ENCODE peak calls at places on chromosomes 1 and 21, in nine cellular contexts. N, A, V, J, G, Q, C, Y and E are unnamed samples.

GRCh38 chr1:18795002-18795689 is 64.3 kb downstream of the TAS1R2 start:
- DNase-seq in N (no peak), A (no peak), V (no peak), J (no peak), G (no peak), Q (no peak), C (no peak), Y (no peak), E (no peak)

GRCh38 chr1:8420318-8420717 is 102.4 kb downstream of the SLC45A1 start:
- DNase-seq in N (no peak), A (no peak), V (no peak), J (no peak), G (no peak), Q (no peak), C (no peak), Y (no peak), E (no peak)

GRCh38 chr1:110674337-110675059 is at the start of gene KCNA3:
- DNase-seq in N (no peak), A (peak; percentile 87), V (peak; percentile 87), J (peak; percentile 89), G (no peak), Q (no peak), C (no peak), Y (no peak), E (no peak)

GRCh38 chr21:45366931-45367401 is 38.0 kb upstream of the COL18A1 start:
- DNase-seq in N (peak; percentile 96), A (no peak), V (no peak), J (peak; percentile 79), G (no peak), Q (no peak), C (no peak), Y (peak; percentile 91), E (no peak)

GRCh38 chr1:152348447-152348846 is 11.4 kb downstream of the FLG2 start:
- DNase-seq in N (no peak), A (no peak), V (peak; percentile 13), J (no peak), G (peak; percentile 13), Q (no peak), C (no peak), Y (no peak), E (no peak)

GRCh38 chr1:169892819-169893644 is 664 bp downstream of the SCYL3 start:
- DNase-seq in N (peak; percentile 53), A (no peak), V (no peak), J (no peak), G (no peak), Q (no peak), C (peak; percentile 83), Y (peak; percentile 78), E (peak; percentile 9)

GRCh38 chr1:84720275-84720780 is 30.1 kb upstream of the SSX2IP start:
- DNase-seq in N (no peak), A (no peak), V (no peak), J (no peak), G (no peak), Q (no peak), C (no peak), Y (no peak), E (no peak)

GRCh38 chr1:107787299-107787698 is 177.7 kb downstream of the VAV3 start:
- DNase-seq in N (no peak), A (peak; percentile 76), V (peak; percentile 69), J (no peak), G (no peak), Q (no peak), C (no peak), Y (no peak), E (peak; percentile 57)

GRCh38 chr1:60865146-60865545 is 217.2 kb upstream of the NFIA start:
- DNase-seq in N (no peak), A (no peak), V (no peak), J (peak; percentile 49), G (no peak), Q (no peak), C (no peak), Y (no peak), E (no peak)

GRCh38 chr1:60866251-60866650 is 216.1 kb upstream of the NFIA start:
- DNase-seq in N (no peak), A (no peak), V (no peak), J (no peak), G (no peak), Q (no peak), C (no peak), Y (no peak), E (no peak)

GRCh38 chr1:60867782-60868181 is 214.6 kb upstream of the NFIA start:
- DNase-seq in N (no peak), A (no peak), V (no peak), J (no peak), G (no peak), Q (no peak), C (no peak), Y (no peak), E (no peak)

GRCh38 chr1:60869264-60869663 is 213.1 kb upstream of the NFIA start:
- DNase-seq in N (no peak), A (no peak), V (no peak), J (no peak), G (no peak), Q (no peak), C (no peak), Y (no peak), E (no peak)

DNA sequence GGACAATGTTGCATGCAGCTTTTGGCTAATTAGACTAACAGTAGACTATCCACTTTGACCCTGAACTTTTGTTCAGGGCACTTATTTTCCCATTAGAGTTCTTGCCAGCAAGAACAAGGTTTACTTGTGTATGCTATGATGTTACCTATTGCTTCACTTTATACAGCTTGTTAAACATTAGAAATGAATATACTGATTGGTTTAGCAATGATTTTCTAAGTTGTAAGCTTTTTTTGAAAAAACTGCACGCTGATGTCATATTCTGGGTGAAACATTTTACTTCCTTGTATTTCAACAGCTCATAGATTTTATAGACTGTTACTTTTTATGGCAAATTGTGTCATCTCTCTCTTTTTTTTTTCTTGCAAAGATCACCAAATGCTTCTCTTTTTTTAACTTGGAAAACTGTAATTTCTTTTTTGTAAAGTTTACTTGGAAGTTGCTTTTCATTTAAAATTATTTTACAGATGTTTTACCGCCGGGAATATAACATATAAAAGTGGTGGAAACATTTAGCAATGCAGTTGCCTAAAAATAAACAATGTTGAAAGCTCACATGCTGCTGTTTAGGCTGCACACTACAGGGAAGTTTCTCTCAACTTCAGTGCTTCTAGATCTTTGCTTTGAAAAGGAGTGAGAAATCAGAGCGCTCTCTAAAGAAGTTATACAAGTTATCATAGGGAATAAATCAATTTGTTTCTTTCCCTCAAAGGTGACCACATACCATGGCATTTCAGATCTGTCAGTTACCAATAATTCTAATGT is 215.3 kb upstream of the NFIA start:
- DNase-seq in N (peak; percentile 17), A (no peak), V (no peak), J (no peak), G (no peak), Q (no peak), C (no peak), Y (no peak), E (no peak)
- H3K4me3 ChIP-seq in N (no peak overlapping the region), A (no peak overlapping the region), V (no peak overlapping the region), J (peak overlapping the region; percentile 41), G (no peak overlapping the region), Q (no peak overlapping the region), C (no peak overlapping the region), Y (no peak overlapping the region), E (no peak overlapping the region)

DNA sequence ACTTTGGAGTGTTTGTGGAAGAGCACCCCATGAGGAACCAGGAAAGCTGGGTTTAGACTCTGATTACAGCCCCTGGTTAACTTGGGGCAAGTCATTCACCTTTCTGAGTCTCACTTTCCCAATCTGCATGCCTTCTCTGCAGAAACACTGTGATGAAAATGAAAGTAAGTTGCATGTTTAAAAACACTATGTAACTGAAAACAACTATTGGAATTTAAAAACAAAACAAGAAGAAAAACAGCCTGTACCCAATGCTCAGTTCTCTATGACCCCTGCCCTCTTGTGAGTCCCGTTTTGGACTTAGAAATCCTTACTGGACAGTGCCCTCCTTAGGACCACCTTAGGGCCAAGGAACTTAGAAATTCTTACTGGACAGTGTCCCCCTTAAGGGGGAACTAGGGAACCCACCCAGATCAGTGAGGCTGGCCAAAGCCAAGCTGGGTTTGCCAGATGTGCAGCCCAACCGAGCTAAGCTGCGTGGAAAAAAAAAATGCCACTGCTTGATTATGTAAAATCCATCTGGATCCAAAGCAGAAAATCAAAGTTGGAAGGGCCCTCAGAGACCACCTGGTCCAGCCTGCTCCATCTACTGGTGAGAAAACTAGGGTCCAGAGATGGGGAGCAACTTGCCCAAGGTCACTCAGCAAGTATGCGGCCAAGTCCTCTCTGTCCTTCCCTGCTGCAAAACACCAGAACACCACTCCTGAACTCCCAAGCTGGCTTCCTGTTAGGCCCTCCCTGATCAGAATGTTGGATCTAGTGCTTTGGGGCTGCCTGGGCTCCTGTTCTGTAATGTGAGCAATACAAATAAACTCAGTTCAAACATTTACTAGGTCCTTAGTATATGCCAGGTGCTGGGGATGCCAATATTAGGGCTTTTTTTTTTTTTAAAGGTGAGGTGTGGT is 77.7 kb downstream of the MRPL37 start:
- DNase-seq in N (no peak), A (no peak), V (no peak), J (no peak), G (no peak), Q (no peak), C (no peak), Y (peak; percentile 90), E (no peak)
- TF ChIP-seq CTCF in N (no peak), A (no peak), V (no peak), J (no peak), G (no peak), Q (no peak), C (no peak), Y (no peak), E (no peak)

GRCh38 chr1:172149377-172149776 is 271.1 kb upstream of the C1orf105 start:
- DNase-seq in N (no peak), A (no peak), V (no peak), J (no peak), G (no peak), Q (no peak), C (no peak), Y (no peak), E (no peak)

DNA sequence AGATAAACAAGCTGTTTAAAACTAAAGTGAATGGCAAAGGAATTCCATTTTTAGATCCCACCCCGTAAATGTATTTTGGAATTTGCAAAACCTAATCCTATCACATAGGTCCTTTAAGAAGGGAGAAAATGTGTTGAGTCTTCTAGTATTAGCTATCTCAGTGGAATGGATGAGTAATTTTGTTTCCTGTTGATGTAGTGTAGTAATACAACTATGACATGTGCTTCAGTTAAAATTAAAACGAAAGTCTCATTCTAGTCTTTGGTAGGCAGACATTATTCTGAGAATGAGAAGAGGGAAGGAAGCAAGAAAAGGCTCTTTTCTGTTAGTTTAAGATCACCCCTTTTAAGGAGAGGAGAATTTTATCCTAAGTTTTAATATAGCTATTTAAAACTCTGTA is 265.9 kb upstream of the C1orf105 start:
- DNase-seq in N (peak; percentile 75), A (no peak), V (no peak), J (no peak), G (no peak), Q (no peak), C (no peak), Y (no peak), E (no peak)
- TF ChIP-seq POLR2AphosphoS5 in N (no peak), A (no peak), V (no peak), J (peak; percentile 41), G (no peak), Q (no peak), C (no peak), Y (no peak), E (no peak)

GRCh38 chr1:157110003-157110402 is 10.4 kb upstream of the ETV3L start:
- DNase-seq in N (no peak), A (peak; percentile 18), V (no peak), J (no peak), G (no peak), Q (no peak), C (peak; percentile 37), Y (no peak), E (no peak)

GRCh38 chr1:157113116-157113515 is 13.5 kb upstream of the ETV3L start:
- DNase-seq in N (no peak), A (peak; percentile 63), V (no peak), J (no peak), G (no peak), Q (no peak), C (peak; percentile 72), Y (peak; percentile 56), E (no peak)

GRCh38 chr1:157110686-157111085 is 11.1 kb upstream of the ETV3L start:
- DNase-seq in N (no peak), A (peak; percentile 39), V (no peak), J (no peak), G (no peak), Q (no peak), C (peak; percentile 49), Y (no peak), E (no peak)

GRCh38 chr1:157112186-157112867 is 12.7 kb upstream of the ETV3L start:
- DNase-seq in N (no peak), A (no peak), V (no peak), J (no peak), G (no peak), Q (no peak), C (peak; percentile 44), Y (no peak), E (no peak)

GRCh38 chr1:157111396-157112165 is 12.0 kb upstream of the ETV3L start:
- DNase-seq in N (no peak), A (peak; percentile 41), V (peak; percentile 83), J (no peak), G (no peak), Q (no peak), C (peak; percentile 62), Y (no peak), E (no peak)
- H3K4me3 ChIP-seq in N (no peak overlapping the region), A (no peak overlapping the region), V (peak overlapping the region; percentile 46), J (no peak overlapping the region), G (no peak overlapping the region), Q (no peak overlapping the region), C (no peak overlapping the region), Y (no peak overlapping the region), E (no peak overlapping the region)